ENCODE peak calls at places on chromosomes 7 and 10, in nine cellular contexts. L is HAP-1, G is aorta, W is HCT116, E is pancreas, K is lower lobe of right lung, U is right lobe of liver, S is IMR-90, R is heart right ventricle. O is an unnamed sample.

GRCh38 chr7:16559497-16560223 is 33.0 kb downstream of the LRRC72 start:
- DNase-seq in L (no peak), G (no peak), W (no peak), E (no peak), K (no peak), U (no peak), S (no peak), R (no peak), O (no peak)

GRCh38 chr7:26603631-26604030 is 260.8 kb downstream of the SKAP2 start:
- DNase-seq in L (no peak), G (no peak), W (peak; percentile 81), E (no peak), K (no peak), U (no peak), S (no peak), R (no peak), O (no peak)

GRCh38 chr7:139897422-139898085 is 68.5 kb downstream of the TBXAS1 start:
- DNase-seq in L (no peak), G (no peak), W (no peak), E (no peak), K (no peak), U (no peak), S (no peak), R (no peak), O (peak; percentile 50)

GRCh38 chr7:48299580-48300169 is 128.4 kb downstream of the ABCA13 start:
- DNase-seq in L (peak; percentile 62), G (no peak), W (peak; percentile 28), E (no peak), K (no peak), U (peak; percentile 55), S (peak; percentile 80), R (peak; percentile 47), O (no peak)

GRCh38 chr10:32326680-32327363 is 20.1 kb downstream of the EPC1 start:
- DNase-seq in L (no peak), G (no peak), W (no peak), E (no peak), K (no peak), U (no peak), S (no peak), R (no peak), O (no peak)

GRCh38 chr7:119514326-119514725 is 758.6 kb upstream of the KCND2 start:
- DNase-seq in L (no peak), G (no peak), W (no peak), E (no peak), K (no peak), U (no peak), S (no peak), R (no peak), O (no peak)

GRCh38 chr10:93893646-93894515 is at the start of gene SLC35G1:
- DNase-seq in L (peak; percentile 56), G (peak; percentile 89), W (peak; percentile 38), E (peak; percentile 92), K (peak; percentile 72), U (peak; percentile 80), S (peak; percentile 54), R (peak; percentile 40), O (peak; percentile 65)

GRCh38 chr10:48291190-48291589 is 15.3 kb upstream of the MAPK8 start:
- DNase-seq in L (no peak), G (no peak), W (no peak), E (no peak), K (no peak), U (no peak), S (no peak), R (no peak), O (no peak)

GRCh38 chr7:125934539-125934938 is 1004.9 kb upstream of the POT1 start:
- DNase-seq in L (no peak), G (no peak), W (peak; percentile 80), E (no peak), K (no peak), U (no peak), S (no peak), R (no peak), O (no peak)

GRCh38 chr7:6272481-6273323 is at the start of gene CYTH3:
- DNase-seq in L (peak; percentile 63), G (peak; percentile 92), W (no peak), E (peak; percentile 92), K (peak; percentile 86), U (peak; percentile 84), S (peak; percentile 71), R (peak; percentile 70), O (peak; percentile 73)

GRCh38 chr7:16661924-16662323 is 15.9 kb downstream of the BZW2 start:
- DNase-seq in L (peak; percentile 47), G (no peak), W (no peak), E (no peak), K (no peak), U (no peak), S (no peak), R (peak; percentile 35), O (no peak)

GRCh38 chr10:115020449-115020848 is 72.7 kb upstream of the ATRNL1 start:
- DNase-seq in L (no peak), G (no peak), W (no peak), E (no peak), K (no peak), U (no peak), S (no peak), R (no peak), O (no peak)

GRCh38 chr7:27740449-27741086 is 606 bp downstream of the TAX1BP1 start:
- DNase-seq in L (peak; percentile 73), G (peak; percentile 93), W (peak; percentile 88), E (peak; percentile 97), K (peak; percentile 95), U (peak; percentile 97), S (peak; percentile 67), R (peak; percentile 80), O (peak; percentile 83)

GRCh38 chr7:20647908-20648776 is 32.7 kb downstream of the ABCB5 start:
- DNase-seq in L (peak; percentile 66), G (no peak), W (peak; percentile 55), E (no peak), K (no peak), U (no peak), S (no peak), R (no peak), O (no peak)

GRCh38 chr7:157480651-157481050 is 143.8 kb downstream of the DNAJB6 start:
- DNase-seq in L (no peak), G (peak; percentile 41), W (no peak), E (no peak), K (no peak), U (peak; percentile 40), S (no peak), R (no peak), O (no peak)

GRCh38 chr10:123392182-123392930 is 238.2 kb downstream of the BUB3 start:
- DNase-seq in L (no peak), G (no peak), W (no peak), E (no peak), K (no peak), U (no peak), S (no peak), R (no peak), O (no peak)
- H3K4me3 ChIP-seq in L (no peak overlapping the region), G (no peak overlapping the region), W (no peak overlapping the region), E (no peak overlapping the region), K (no peak overlapping the region), U (no peak overlapping the region), S (no peak overlapping the region), R (no peak overlapping the region), O (no peak overlapping the region)

GRCh38 chr7:23247101-23247601 is 576 bp downstream of the GPNMB start:
- DNase-seq in L (no peak), G (no peak), W (no peak), E (no peak), K (no peak), U (no peak), S (no peak), R (no peak), O (no peak)

GRCh38 chr7:23242321-23242720 is 4.3 kb upstream of the GPNMB start:
- DNase-seq in L (no peak), G (no peak), W (no peak), E (no peak), K (no peak), U (no peak), S (peak; percentile 11), R (no peak), O (no peak)

GRCh38 chr7:23246540-23246939 is at the start of gene GPNMB:
- DNase-seq in L (no peak), G (no peak), W (no peak), E (no peak), K (no peak), U (no peak), S (peak; percentile 58), R (peak; percentile 24), O (peak; percentile 72)

GRCh38 chr7:23242935-23243334 is 3.6 kb upstream of the GPNMB start:
- DNase-seq in L (no peak), G (no peak), W (no peak), E (no peak), K (no peak), U (no peak), S (no peak), R (no peak), O (no peak)

GRCh38 chr7:23244335-23244635 is 2.3 kb upstream of the GPNMB start:
- DNase-seq in L (no peak), G (no peak), W (no peak), E (no peak), K (no peak), U (no peak), S (no peak), R (no peak), O (no peak)
- H3K4me1 ChIP-seq in L (no peaks in the 10 kb centered on the region), G (peaks cover 6% of the 10 kb centered on the region), W (no peaks in the 10 kb centered on the region), E (no peaks in the 10 kb centered on the region), K (no peaks in the 10 kb centered on the region), U (no peaks in the 10 kb centered on the region), S (no peaks in the 10 kb centered on the region), R (peaks cover 42% of the 10 kb centered on the region), O (no peaks in the 10 kb centered on the region)

DNA sequence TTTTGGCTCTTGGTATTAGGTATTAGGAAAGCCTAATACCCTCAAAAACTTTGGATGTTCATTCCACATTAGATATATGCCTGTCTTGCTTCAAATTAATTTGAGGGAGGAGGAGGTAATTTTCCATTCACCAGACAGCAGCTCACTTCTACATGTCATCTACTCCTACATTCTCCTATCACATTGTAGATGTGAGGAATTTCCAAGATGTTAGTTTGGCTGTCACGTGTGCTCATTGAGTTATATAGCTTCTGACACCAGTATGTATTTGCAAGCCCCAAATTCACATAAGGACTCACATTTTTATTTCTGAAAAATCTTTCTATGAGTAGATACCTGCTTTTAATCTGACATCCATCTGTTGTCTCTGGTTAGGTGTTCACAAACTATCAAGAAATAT is 22.5 kb upstream of the SMKR1 start:
- DNase-seq in L (no peak), G (no peak), W (no peak), E (no peak), K (no peak), U (no peak), S (no peak), R (no peak), O (no peak)
- H3K4me3 ChIP-seq in L (no peak overlapping the region), G (no peak overlapping the region), W (no peak overlapping the region), E (no peak overlapping the region), K (no peak overlapping the region), U (no peak overlapping the region), S (no peak overlapping the region), R (no peak overlapping the region), O (no peak overlapping the region)

DNA sequence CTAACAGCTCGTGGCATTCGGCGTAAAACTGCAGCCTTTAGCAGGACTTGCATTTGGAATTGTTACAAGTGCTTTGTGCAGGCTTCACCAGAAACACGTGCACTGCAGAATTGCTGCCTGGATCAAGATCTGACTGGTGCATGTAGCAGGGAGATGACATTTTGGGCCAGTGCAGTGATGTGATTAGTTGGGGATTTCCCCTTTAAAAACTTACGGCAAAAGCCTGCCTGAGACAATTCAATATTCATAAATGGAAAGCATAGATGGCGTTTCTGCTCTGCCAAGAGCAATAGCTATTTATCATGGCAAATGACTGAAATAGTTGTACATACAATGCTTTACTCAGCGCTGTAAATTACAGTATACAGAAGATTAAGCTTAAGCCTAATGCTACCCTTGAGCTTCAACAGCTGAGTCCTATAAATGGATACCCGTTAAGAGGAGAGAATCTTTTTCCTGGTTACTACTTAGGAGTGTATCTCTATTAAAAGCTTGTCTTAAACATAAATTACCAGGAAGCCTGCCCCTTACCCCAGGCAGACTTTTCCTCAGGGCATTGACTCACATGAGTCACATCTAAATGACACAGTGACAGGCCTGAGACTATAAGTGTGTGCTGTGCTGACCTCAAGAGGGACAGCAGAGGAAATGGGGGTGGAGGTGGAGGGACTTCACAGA is 106.3 kb downstream of the ATXN7L1 start:
- DNase-seq in L (peak; percentile 32), G (no peak), W (peak; percentile 61), E (no peak), K (no peak), U (no peak), S (peak; percentile 51), R (no peak), O (no peak)
- H3K4me1 ChIP-seq in L (peaks cover 21% of the 10 kb centered on the region), G (peaks cover 9% of the 10 kb centered on the region), W (peaks cover 21% of the 10 kb centered on the region), E (no peaks in the 10 kb centered on the region), K (no peaks in the 10 kb centered on the region), U (no peaks in the 10 kb centered on the region), S (peaks cover 27% of the 10 kb centered on the region), R (peaks cover 20% of the 10 kb centered on the region), O (no peaks in the 10 kb centered on the region)